ENCODE peak calls at places on chromosomes 1 and 21, in eight cellular contexts. J, R, B, A, X, U, Y and K are unnamed samples.

GRCh38 chr1:53480678-53481077 is 21.5 kb downstream of the DMRTB1 start:
- DNase-seq in J (no peak), R (no peak), B (no peak), A (no peak), X (no peak), U (no peak), Y (no peak), K (no peak)

GRCh38 chr1:209583408-209583807 is at the start of gene CAMK1G:
- DNase-seq in J (no peak), R (no peak), B (peak), A (peak), X (peak), U (peak), Y (no peak), K (no peak)

GRCh38 chr21:34533938-34534337 is 21.9 kb upstream of the KCNE1 start:
- DNase-seq in J (no peak), R (no peak), B (no peak), A (no peak), X (no peak), U (no peak), Y (no peak), K (no peak)

GRCh38 chr1:2803086-2803930 is 1.8 kb upstream of the TTC34 start:
- DNase-seq in J (no peak), R (no peak), B (no peak), A (no peak), X (no peak), U (no peak), Y (peak), K (no peak)

GRCh38 chr1:102550729-102551384 is 554.1 kb upstream of the OLFM3 start:
- DNase-seq in J (no peak), R (no peak), B (peak), A (no peak), X (peak), U (peak), Y (no peak), K (no peak)

GRCh38 chr21:38170705-38171682 is 85.8 kb upstream of the KCNJ15 start:
- DNase-seq in J (no peak), R (no peak), B (peak), A (no peak), X (peak), U (peak), Y (no peak), K (no peak)

GRCh38 chr1:200740291-200741212 is 1.9 kb downstream of the CAMSAP2 start:
- DNase-seq in J (no peak), R (no peak), B (no peak), A (no peak), X (peak), U (peak), Y (no peak), K (no peak)

GRCh38 chr1:169538998-169539871 is 47.0 kb downstream of the F5 start:
- DNase-seq in J (no peak), R (no peak), B (peak), A (no peak), X (peak), U (peak), Y (no peak), K (no peak)

GRCh38 chr1:184813528-184814089 is 59.0 kb upstream of the EDEM3 start:
- DNase-seq in J (no peak), R (no peak), B (no peak), A (no peak), X (peak), U (no peak), Y (no peak), K (no peak)

GRCh38 chr1:234943801-234944402 is 184.7 kb downstream of the TOMM20 start:
- DNase-seq in J (no peak), R (no peak), B (no peak), A (no peak), X (no peak), U (no peak), Y (no peak), K (no peak)

GRCh38 chr1:184590163-184590750 is 164.4 kb downstream of the EDEM3 start:
- DNase-seq in J (no peak), R (no peak), B (no peak), A (no peak), X (no peak), U (peak), Y (no peak), K (no peak)

GRCh38 chr1:1164701-1165451 is 8.8 kb upstream of the TTLL10 start:
- DNase-seq in J (no peak), R (no peak), B (no peak), A (no peak), X (peak), U (peak), Y (peak), K (no peak)

GRCh38 chr1:209723761-209724693 is 19.4 kb downstream of the HSD11B1 start:
- DNase-seq in J (no peak), R (no peak), B (peak), A (no peak), X (no peak), U (no peak), Y (no peak), K (no peak)

GRCh38 chr1:213163278-213163711 is 112.3 kb downstream of the RPS6KC1 start:
- DNase-seq in J (no peak), R (no peak), B (peak), A (no peak), X (no peak), U (peak), Y (no peak), K (no peak)

GRCh38 chr21:45982758-45983731 is 1.5 kb downstream of the COL6A1 start:
- DNase-seq in J (no peak), R (no peak), B (no peak), A (no peak), X (no peak), U (peak), Y (peak), K (no peak)

GRCh38 chr1:45545019-45545493 is 5.6 kb upstream of the AKR1A1 start:
- DNase-seq in J (no peak), R (no peak), B (no peak), A (no peak), X (no peak), U (peak), Y (no peak), K (no peak)

GRCh38 chr1:165841582-165842362 is 14.4 kb downstream of the UCK2 start:
- DNase-seq in J (no peak), R (no peak), B (no peak), A (no peak), X (no peak), U (peak), Y (no peak), K (no peak)

GRCh38 chr1:153728305-153729066 is 636 bp downstream of the INTS3 start:
- DNase-seq in J (peak), R (no peak), B (peak), A (peak), X (peak), U (peak), Y (peak), K (peak)

GRCh38 chr1:225812488-225813249 is 2.7 kb downstream of the EPHX1 start:
- DNase-seq in J (no peak), R (no peak), B (no peak), A (no peak), X (no peak), U (no peak), Y (no peak), K (no peak)

GRCh38 chr1:172970186-172970585 is 80.6 kb downstream of the TNFSF18 start:
- DNase-seq in J (no peak), R (no peak), B (peak), A (no peak), X (no peak), U (peak), Y (no peak), K (no peak)

GRCh38 chr1:169149555-169150286 is 43.2 kb downstream of the ATP1B1 start:
- DNase-seq in J (no peak), R (no peak), B (no peak), A (no peak), X (no peak), U (no peak), Y (no peak), K (no peak)

GRCh38 chr1:159923203-159924024 is 1.9 kb downstream of the TAGLN2 start:
- DNase-seq in J (peak), R (peak), B (peak), A (peak), X (peak), U (peak), Y (peak), K (peak)

GRCh38 chr1:93585059-93585966 is 96.3 kb downstream of the BCAR3 start:
- DNase-seq in J (no peak), R (no peak), B (peak), A (peak), X (no peak), U (peak), Y (peak), K (no peak)

GRCh38 chr1:44239337-44239960 is 26.2 kb downstream of the DMAP1 start:
- DNase-seq in J (no peak), R (no peak), B (peak), A (no peak), X (no peak), U (peak), Y (no peak), K (no peak)

GRCh38 chr1:187839873-187840272 is 1011.1 kb downstream of the PLA2G4A start:
- DNase-seq in J (no peak), R (no peak), B (no peak), A (no peak), X (no peak), U (peak), Y (no peak), K (no peak)